ENCODE peak calls at places on chromosomes 6 and 20, in seven cellular contexts. A is SHP77, O is T-cell, U is GF-D8, J is KBM-7, W is iris pigment epithelial cell, P is GM06990. C is an unnamed sample.

GRCh38 chr6:57313711-57314471 is 3.5 kb upstream of the PRIM2 start:
- DNase-seq in A (no peak), W (peak; percentile 98), P (no peak), U (no peak), O (no peak), J (no peak), C (no peak)

GRCh38 chr20:19806806-19807691 is 49.0 kb downstream of the RIN2 start:
- DNase-seq in J (peak; percentile 17), P (no peak), W (peak; percentile 56), O (no peak), A (no peak), U (no peak), C (peak; percentile 20)

GRCh38 chr6:133837801-133838349 is 51.0 kb upstream of the TCF21 start:
- DNase-seq in U (no peak), P (peak; percentile 35), A (no peak), O (peak; percentile 23), W (peak; percentile 42), J (peak; percentile 79), C (peak; percentile 27)

GRCh38 chr6:129635396-129636164 is 74.4 kb downstream of the ARHGAP18 start:
- DNase-seq in W (peak; percentile 65), P (no peak), A (no peak), O (no peak), J (no peak), U (no peak), C (no peak)

GRCh38 chr20:49948178-49948577 is 12.0 kb downstream of the RNF114 start:
- DNase-seq in J (no peak), A (no peak), W (peak; percentile 18), P (no peak), O (no peak), U (no peak), C (no peak)

GRCh38 chr6:14547284-14548001 is 429.9 kb downstream of the CD83 start:
- DNase-seq in P (no peak), W (no peak), U (no peak), J (no peak), O (no peak), A (no peak), C (no peak)

GRCh38 chr20:50308513-50309279 is 118.1 kb downstream of the CEBPB start:
- DNase-seq in U (no peak), P (no peak), O (no peak), J (peak; percentile 64), A (peak; percentile 68), W (peak; percentile 95), C (no peak)

GRCh38 chr6:89790403-89790802 is 29.2 kb downstream of the MDN1 start:
- DNase-seq in O (no peak), U (no peak), J (no peak), W (no peak), P (no peak), A (no peak), C (no peak)

GRCh38 chr20:61447950-61448349 is 195.9 kb downstream of the CDH4 start:
- DNase-seq in O (no peak), P (no peak), A (no peak), W (no peak), U (no peak), J (no peak), C (no peak)

GRCh38 chr6:70033781-70034180 is 167.4 kb downstream of the COL19A1 start:
- DNase-seq in W (no peak), O (no peak), J (no peak), A (no peak), U (no peak), P (no peak), C (no peak)

GRCh38 chr20:10861619-10862018 is 187.8 kb upstream of the JAG1 start:
- DNase-seq in A (peak; percentile 47), J (no peak), O (no peak), P (no peak), U (no peak), W (peak; percentile 42), C (no peak)

GRCh38 chr6:1400126-1400850 is 10.9 kb downstream of the FOXF2 start:
- DNase-seq in W (no peak), J (no peak), U (no peak), A (no peak), P (no peak), O (no peak), C (no peak)

GRCh38 chr6:46172176-46172575 is 1.4 kb upstream of the ENPP5 start:
- DNase-seq in W (no peak), J (no peak), O (no peak), P (no peak), U (no peak), A (no peak), C (no peak)

GRCh38 chr6:150940951-150941350 is 75.4 kb downstream of the MTHFD1L start:
- DNase-seq in J (no peak), P (no peak), A (no peak), W (peak; percentile 68), O (no peak), U (no peak), C (no peak)

GRCh38 chr20:53983401-53983800 is 87.0 kb downstream of the BCAS1 start:
- DNase-seq in O (no peak), U (no peak), W (no peak), P (no peak), A (no peak), J (no peak), C (no peak)

GRCh38 chr6:39102024-39102820 is 12.8 kb downstream of the SAYSD1 start:
- DNase-seq in P (peak; percentile 51), O (no peak), W (peak; percentile 69), J (peak; percentile 74), A (no peak), U (no peak), C (no peak)

GRCh38 chr6:170040906-170041305 is 250.0 kb downstream of the DLL1 start:
- DNase-seq in W (no peak), P (no peak), A (no peak), U (no peak), J (no peak), O (no peak), C (no peak)

GRCh38 chr6:126054258-126054702 is 67.9 kb downstream of the TRMT11 start:
- DNase-seq in O (no peak), P (no peak), J (peak; percentile 43), A (no peak), U (peak; percentile 89), W (peak; percentile 63), C (no peak)

GRCh38 chr6:119172813-119173212 is 94.3 kb upstream of the FAM184A start:
- DNase-seq in A (no peak), W (peak; percentile 16), O (no peak), U (no peak), P (no peak), J (no peak), C (no peak)

GRCh38 chr20:31870703-31871601 is 518 bp downstream of the TTLL9 start:
- DNase-seq in U (no peak), J (no peak), W (no peak), A (no peak), P (no peak), O (no peak), C (no peak)

GRCh38 chr20:57594092-57594911 is 25.9 kb downstream of the ZBP1 start:
- DNase-seq in J (peak; percentile 70), W (peak; percentile 8), O (peak; percentile 32), P (peak; percentile 35), U (no peak), A (no peak), C (peak; percentile 19)

GRCh38 chr6:28719275-28719940 is 193.7 kb downstream of the GPX5 start:
- DNase-seq in J (no peak), A (peak; percentile 9), O (no peak), U (no peak), P (peak; percentile 56), W (peak; percentile 78), C (no peak)

C was measured in AML-193.